ENCODE peak calls at places on chromosomes 11 and 22, in four cellular contexts. L is amniotic epithelial cell, T is BJ, Z is neural progenitor cell. W is an unnamed sample.

GRCh38 chr11:16770016-16770415 is 31.6 kb downstream of the C11orf58 start:
- DNase-seq in L (no peak), T (no peak), Z (no peak), W (no peak)

GRCh38 chr22:48142388-48142787 is 1379.9 kb downstream of the TBC1D22A start:
- DNase-seq in L (no peak), T (no peak), Z (no peak), W (no peak)

GRCh38 chr22:20536590-20537324 is 29.3 kb downstream of the MED15 start:
- DNase-seq in L (no peak), T (no peak), Z (no peak), W (no peak)

GRCh38 chr22:27170491-27170890 is 513.1 kb downstream of the MIAT start:
- DNase-seq in L (peak), T (no peak), Z (no peak), W (peak)

GRCh38 chr22:49943405-49943765 is 17.2 kb upstream of the PIM3 start:
- DNase-seq in L (no peak), T (no peak), Z (no peak), W (no peak)

GRCh38 chr11:104653011-104653806 is 245.1 kb downstream of the CASP12 start:
- DNase-seq in L (peak), T (no peak), Z (no peak), W (no peak)

GRCh38 chr22:32707971-32708370 is 93.5 kb upstream of the TIMP3 start:
- DNase-seq in L (no peak), T (no peak), Z (no peak), W (no peak)

GRCh38 chr11:6402061-6402470 is 11.8 kb downstream of the SMPD1 start:
- DNase-seq in L (no peak), T (no peak), Z (no peak), W (no peak)

GRCh38 chr11:6719588-6719987 is 36.4 kb upstream of the MRPL17 start:
- DNase-seq in L (no peak), T (no peak), Z (no peak), W (no peak)

GRCh38 chr11:116697011-116697410 is 75.8 kb downstream of the BUD13 start:
- DNase-seq in L (no peak), T (no peak), Z (no peak), W (no peak)

GRCh38 chr22:45911601-45912271 is 65.2 kb downstream of the WNT7B start:
- DNase-seq in L (peak), T (no peak), Z (no peak), W (no peak)

GRCh38 chr11:132626446-132626845 is 905.9 kb downstream of the OPCML start:
- DNase-seq in L (no peak), T (no peak), Z (no peak), W (no peak)

GRCh38 chr11:8719260-8720190 is 36.9 kb downstream of the RPL27A start:
- DNase-seq in L (peak), T (peak), Z (no peak), W (no peak)

GRCh38 chr11:103086461-103086860 is 5.5 kb downstream of the DCUN1D5 start:
- DNase-seq in L (peak), T (no peak), Z (no peak), W (no peak)

GRCh38 chr11:86274999-86275398 is 27.0 kb upstream of the HIKESHI start:
- DNase-seq in L (no peak), T (no peak), Z (no peak), W (no peak)

GRCh38 chr11:60842688-60843605 is 1.0 kb downstream of the CCDC86 start:
- DNase-seq in L (peak), T (no peak), Z (no peak), W (no peak)

GRCh38 chr11:74312321-74312720 is 881 bp upstream of the P4HA3 start:
- DNase-seq in L (peak), T (no peak), Z (no peak), W (no peak)

GRCh38 chr11:128472128-128473110 is 114.9 kb downstream of the ETS1 start:
- DNase-seq in L (peak), T (peak), Z (no peak), W (no peak)

GRCh38 chr11:2581931-2582435 is 117.8 kb downstream of the KCNQ1OT1 start:
- DNase-seq in L (no peak), T (no peak), Z (no peak), W (no peak)

GRCh38 chr22:50630376-50630775 is 2.4 kb upstream of the ARSA start:
- DNase-seq in L (peak), T (no peak), Z (no peak), W (no peak)

GRCh38 chr11:122633219-122633829 is 22.2 kb upstream of the UBASH3B start:
- DNase-seq in L (peak), T (no peak), Z (peak), W (peak)